ENCODE peak calls at places on chromosomes 13 and 19, in four cellular contexts. H, Q, L and T are unnamed samples. For H3K36me3, the result is how much of the 10 kb centered on the place peaks cover.

GRCh38 chr13:27442071-27442647 is 8.2 kb downstream of the MTIF3 start:
- DNase-seq in L (peak), H (no peak), Q (no peak), T (no peak)

GRCh38 chr19:17703823-17704463 is 15.3 kb upstream of the MAP1S start:
- DNase-seq in Q (no peak), H (no peak), L (peak), T (no peak)

GRCh38 chr19:17784201-17785008 is 10.5 kb upstream of the B3GNT3 start:
- DNase-seq in H (no peak), L (peak), Q (peak), T (no peak)

GRCh38 chr19:38656171-38656981 is 8.9 kb downstream of the ACTN4 start:
- DNase-seq in H (no peak), L (peak), Q (no peak), T (no peak)

GRCh38 chr13:113759525-113760137 is 605 bp downstream of the TMEM255B start:
- DNase-seq in H (no peak), Q (no peak), L (peak), T (no peak)

GRCh38 chr13:97944396-97945029 is 9.0 kb upstream of the IPO5 start:
- DNase-seq in L (no peak), Q (no peak), H (no peak), T (no peak)

GRCh38 chr19:32129141-32129540 is 216.3 kb upstream of the ZNF507 start:
- DNase-seq in H (no peak), L (no peak), Q (no peak), T (peak)

GRCh38 chr13:95643471-95643813 is 1.1 kb downstream of the DZIP1 start:
- DNase-seq in H (no peak), Q (no peak), L (no peak), T (no peak)

GRCh38 chr13:46964789-46965527 is 68.1 kb upstream of the HTR2A start:
- DNase-seq in L (no peak), H (no peak), Q (no peak), T (no peak)

DNA sequence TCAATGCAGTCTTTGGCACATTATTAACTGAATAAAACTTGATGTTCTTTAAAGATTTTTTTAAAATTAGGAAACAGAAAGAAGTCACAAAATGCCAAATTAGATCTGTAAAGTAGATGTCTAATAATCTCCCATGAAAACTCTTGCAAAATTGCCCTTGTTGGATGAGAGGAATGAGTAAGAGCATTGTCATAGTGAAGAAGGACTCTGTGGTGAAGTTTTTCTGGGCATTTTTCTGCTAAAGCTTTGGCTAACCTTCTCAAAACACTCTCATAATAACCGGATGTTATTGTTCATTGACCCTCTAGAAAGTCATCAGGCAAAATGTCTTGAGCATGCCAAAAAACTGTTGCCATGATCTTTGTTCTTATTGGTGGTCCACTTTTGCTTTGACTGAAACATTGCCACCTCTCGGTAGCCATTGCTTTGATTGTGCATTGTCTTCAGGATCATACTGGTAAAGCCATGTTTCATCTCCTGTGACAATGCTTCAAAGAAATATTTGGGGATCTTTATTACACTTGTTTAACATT is 549.3 kb downstream of the LIG4 start:
- DNase-seq in H (no peak), L (no peak), Q (no peak), T (no peak)
- H3K36me3 ChIP-seq in H (under half), L (under half), Q (under half), T (under half)

GRCh38 chr13:54194233-54195024 is 1165.8 kb downstream of the OLFM4 start:
- DNase-seq in L (no peak), Q (no peak), H (no peak), T (no peak)
- H3K36me3 ChIP-seq in L (under half), Q (under half), H (under half), T (under half)

GRCh38 chr19:47497821-47498520 is 14.0 kb upstream of the KPTN start:
- DNase-seq in Q (no peak), H (no peak), L (no peak), T (no peak)
- H3K36me3 ChIP-seq in Q (under half), H (under half), L (half or more), T (under half)

DNA sequence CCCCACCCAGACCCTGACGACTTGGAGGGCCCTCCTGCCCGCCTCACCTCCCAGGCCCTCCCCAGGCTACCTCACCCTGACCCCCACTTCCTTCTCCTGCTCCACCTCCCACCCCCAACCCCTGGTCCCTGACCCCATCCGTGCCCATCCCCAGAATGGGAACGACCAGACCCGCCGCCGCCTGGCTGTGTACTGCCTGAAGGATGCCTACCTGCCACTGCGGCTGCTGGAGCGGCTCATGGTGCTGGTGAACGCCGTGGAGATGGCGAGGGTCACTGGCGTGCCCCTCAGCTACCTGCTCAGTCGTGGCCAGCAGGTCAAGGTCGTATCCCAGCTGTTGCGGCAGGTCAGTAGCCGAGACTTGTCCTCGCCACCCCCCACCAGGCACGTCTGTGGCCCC is 11.9 kb upstream of the SPIB start:
- DNase-seq in L (no peak), H (no peak), Q (no peak), T (no peak)
- H3K36me3 ChIP-seq in L (half or more), H (under half), Q (under half), T (under half)

DNA sequence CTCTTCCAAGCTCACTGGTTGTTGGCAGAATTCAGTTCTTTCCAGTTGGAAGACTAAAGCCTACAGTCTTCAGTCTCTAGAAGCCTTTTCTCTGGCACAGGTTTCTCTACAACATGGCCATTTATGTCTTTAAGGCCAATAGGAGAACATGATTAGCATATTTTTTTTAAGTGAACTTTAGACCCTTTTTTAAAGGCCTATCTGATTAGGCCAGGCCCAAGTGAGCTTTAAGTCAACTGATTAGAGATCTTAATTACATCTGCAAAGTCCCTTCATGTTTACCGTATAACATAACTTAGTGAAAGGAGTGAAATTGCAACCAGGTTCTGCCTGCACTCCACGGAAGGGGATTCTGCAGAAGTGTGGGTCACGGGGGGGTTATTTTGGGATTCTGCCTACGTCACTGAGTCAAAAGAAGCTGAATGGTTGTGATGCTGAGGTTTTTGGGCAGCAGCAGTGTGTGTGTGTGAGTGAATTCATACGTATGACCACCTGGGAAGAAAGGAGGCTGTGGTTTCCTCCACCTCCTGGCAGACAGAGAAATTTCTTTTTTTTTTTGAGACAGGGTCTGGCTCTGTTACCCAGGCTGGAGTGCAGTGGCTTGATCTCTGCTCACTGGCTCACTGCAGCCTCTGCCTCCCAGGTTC is 31.7 kb downstream of the ALOX5AP start:
- DNase-seq in Q (no peak), H (no peak), L (no peak), T (no peak)
- H3K36me3 ChIP-seq in Q (under half), H (under half), L (under half), T (under half)

GRCh38 chr13:30406779-30407416 is 15.4 kb upstream of the UBE2L5 start:
- DNase-seq in H (no peak), Q (no peak), L (no peak), T (no peak)

GRCh38 chr13:30401347-30401746 is 20.9 kb upstream of the UBE2L5 start:
- DNase-seq in Q (no peak), H (no peak), L (no peak), T (no peak)

GRCh38 chr13:30404207-30404606 is 18.1 kb upstream of the UBE2L5 start:
- DNase-seq in H (no peak), Q (no peak), L (no peak), T (no peak)

GRCh38 chr13:30400376-30400775 is 21.9 kb upstream of the UBE2L5 start:
- DNase-seq in H (no peak), Q (no peak), L (no peak), T (no peak)

GRCh38 chr13:30403491-30403890 is 18.8 kb upstream of the UBE2L5 start:
- DNase-seq in H (no peak), Q (no peak), L (no peak), T (no peak)
- H3K36me3 ChIP-seq in H (under half), Q (under half), L (under half), T (under half)

DNA sequence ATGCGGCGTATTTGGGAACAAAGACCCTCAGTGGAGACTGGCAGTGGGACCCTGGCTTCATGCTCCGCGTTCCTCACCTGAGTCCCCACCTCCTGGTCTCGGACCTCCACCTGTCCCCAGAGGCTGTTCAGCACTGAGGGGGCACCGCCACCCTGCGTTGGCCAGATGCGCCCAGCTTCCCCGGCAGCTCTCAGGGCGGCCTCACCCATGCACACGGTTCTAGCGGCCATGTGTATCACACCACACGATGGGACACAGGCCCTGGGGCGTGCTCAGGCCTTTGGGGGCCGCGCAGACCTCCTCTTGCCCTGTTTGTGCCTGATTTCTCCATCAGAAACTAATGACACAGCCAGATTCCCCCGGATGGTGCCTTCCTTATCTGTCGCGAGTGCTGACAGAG is 138.1 kb downstream of the KDM4B start:
- DNase-seq in H (no peak), L (no peak), Q (no peak), T (no peak)
- H3K36me3 ChIP-seq in H (under half), L (half or more), Q (under half), T (under half)

GRCh38 chr19:3533020-3533408 is 6.0 kb upstream of the TEKTIP1 start:
- DNase-seq in L (no peak), Q (no peak), H (no peak), T (no peak)

GRCh38 chr19:3530389-3530788 is 8.6 kb upstream of the TEKTIP1 start:
- DNase-seq in H (no peak), Q (no peak), L (no peak), T (no peak)

GRCh38 chr19:3532154-3533019 is 6.6 kb upstream of the TEKTIP1 start:
- DNase-seq in L (no peak), Q (no peak), H (no peak), T (no peak)

GRCh38 chr19:3533563-3534216 is 5.3 kb upstream of the TEKTIP1 start:
- DNase-seq in Q (no peak), L (no peak), H (no peak), T (no peak)

DNA sequence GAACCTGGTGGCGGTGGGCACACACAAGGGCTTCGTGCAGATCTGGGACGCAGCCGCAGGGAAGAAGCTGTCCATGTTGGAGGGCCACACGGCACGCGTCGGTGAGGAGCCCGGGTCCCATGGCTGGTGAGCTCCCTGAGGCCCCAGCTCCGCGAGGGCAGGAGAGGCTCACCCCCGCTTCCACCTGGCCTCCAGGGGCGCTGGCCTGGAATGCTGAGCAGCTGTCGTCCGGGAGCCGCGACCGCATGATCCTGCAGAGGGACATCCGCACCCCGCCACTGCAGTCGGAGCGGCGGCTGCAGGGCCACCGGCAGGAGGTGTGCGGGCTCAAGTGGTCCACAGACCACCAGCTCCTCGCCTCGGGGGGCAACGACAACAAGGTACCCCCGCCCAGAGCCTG is 7.3 kb upstream of the TEKTIP1 start:
- DNase-seq in L (no peak), H (no peak), Q (no peak), T (no peak)
- H3K36me3 ChIP-seq in L (half or more), H (under half), Q (under half), T (under half)

DNA sequence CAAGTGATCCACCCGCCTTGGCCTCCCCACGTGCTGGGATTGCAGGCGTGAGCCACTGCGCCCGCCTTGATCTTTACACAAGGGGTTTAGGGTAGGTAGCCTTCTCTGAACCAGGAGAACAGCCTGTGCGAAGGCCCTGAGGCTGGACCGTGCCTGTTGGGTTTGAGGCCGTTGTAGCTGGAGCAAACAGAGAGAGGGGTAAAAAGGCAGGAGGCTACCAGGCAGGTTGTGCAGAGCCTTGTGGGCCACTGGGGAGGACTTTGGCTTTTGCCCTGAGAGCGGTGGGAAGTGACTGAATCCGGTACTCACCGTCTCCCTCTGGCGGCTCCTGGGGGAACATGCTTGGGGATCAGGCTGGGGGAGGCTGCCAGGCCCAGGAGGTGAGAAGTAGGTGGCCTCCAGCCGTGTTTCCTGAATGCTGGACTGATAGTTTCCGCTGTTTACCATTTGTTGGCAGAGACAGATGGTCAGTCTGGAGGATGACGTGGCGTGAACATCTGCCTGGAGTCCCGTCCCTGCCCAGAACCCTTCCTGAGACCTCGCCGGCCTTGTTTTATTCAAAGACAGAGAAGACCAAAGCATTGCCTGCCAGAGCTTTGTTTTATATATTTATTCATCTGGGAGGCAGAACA is 24.6 kb downstream of the SPC24 start:
- DNase-seq in L (peak), H (no peak), Q (peak), T (no peak)
- H3K36me3 ChIP-seq in L (under half), H (half or more), Q (under half), T (under half)

GRCh38 chr19:45187421-45188100 is 9.0 kb downstream of the BLOC1S3 start:
- DNase-seq in L (peak), H (no peak), Q (no peak), T (no peak)
- H3K36me3 ChIP-seq in L (under half), H (under half), Q (under half), T (under half)